ENCODE peak calls at places on chromosomes 13 and 19, in four cellular contexts. Q is type B pancreatic cell, H is NCI-H1092, O is NCI-H1417. G is an unnamed sample.

GRCh38 chr19:2701361-2702169 is 929 bp downstream of the GNG7 start:
- DNase-seq in H (no peak), O (no peak), Q (no peak), G (no peak)

GRCh38 chr19:33473644-33474305 is 47.8 kb downstream of the PEPD start:
- DNase-seq in Q (no peak), O (no peak), H (no peak), G (no peak)

GRCh38 chr13:40494513-40494912 is 171.9 kb downstream of the FOXO1 start:
- DNase-seq in Q (no peak), O (no peak), H (no peak), G (no peak)

GRCh38 chr13:22929391-22930126 is 251.2 kb upstream of the SGCG start:
- DNase-seq in Q (no peak), O (no peak), H (no peak), G (no peak)

GRCh38 chr13:110815471-110816204 is 99.2 kb downstream of the ANKRD10 start:
- DNase-seq in O (peak), Q (no peak), H (peak), G (peak)

GRCh38 chr19:45643927-45644771 is 5.0 kb upstream of the EML2 start:
- DNase-seq in O (no peak), H (no peak), Q (no peak), G (no peak)

GRCh38 chr13:106919093-106919492 is 351.2 kb upstream of the ARGLU1 start:
- DNase-seq in O (no peak), H (no peak), Q (no peak), G (no peak)

GRCh38 chr13:78603240-78603947 is at the start of gene POU4F1:
- DNase-seq in H (peak), O (peak), Q (no peak), G (peak)

GRCh38 chr19:1651548-1652394 is 644 bp downstream of the TCF3 start:
- DNase-seq in Q (peak), H (no peak), O (peak), G (no peak)

GRCh38 chr19:33335446-33335845 is 33.1 kb upstream of the CEBPA start:
- DNase-seq in H (no peak), O (no peak), Q (no peak), G (no peak)

GRCh38 chr13:23500858-23501257 is 67.4 kb upstream of the SACS start:
- DNase-seq in O (no peak), Q (no peak), H (no peak), G (no peak)

GRCh38 chr19:38319421-38320258 is at the start of gene KCNK6:
- DNase-seq in H (no peak), O (peak), Q (no peak), G (no peak)

GRCh38 chr13:31807090-31807541 is 67.8 kb downstream of the RXFP2 start:
- DNase-seq in Q (no peak), H (no peak), O (no peak), G (no peak)

GRCh38 chr19:39467941-39468340 is 12.7 kb upstream of the TIMM50 start:
- DNase-seq in Q (no peak), O (no peak), H (no peak), G (no peak)